ENCODE peak calls at places on chromosomes 11 and 22, in six cellular contexts. M is T-helper 9 cell, A is Peyer's patch, X is NCI-H1417, B is nephron progenitor cell, Y is choroid plexus epithelial cell. Z is an unnamed sample.

GRCh38 chr11:17629113-17629512 is 82.1 kb downstream of the OTOG start:
- DNase-seq in M (no peak), A (no peak), X (no peak), B (no peak), Y (no peak), Z (peak)

GRCh38 chr11:18986744-18987143 is 47.5 kb upstream of the MRGPRX1 start:
- DNase-seq in M (no peak), A (no peak), X (peak), B (no peak), Y (no peak), Z (no peak)

GRCh38 chr11:67671211-67671520 is 3.3 kb downstream of the ALDH3B2 start:
- DNase-seq in M (no peak), A (no peak), X (no peak), B (no peak), Y (no peak), Z (no peak)

GRCh38 chr22:37457093-37457893 is 28.9 kb downstream of the MFNG start:
- DNase-seq in M (peak), A (peak), X (peak), B (peak), Y (peak), Z (peak)

GRCh38 chr11:31813242-31813960 is 2.3 kb upstream of the PAX6 start:
- DNase-seq in M (no peak), A (no peak), X (no peak), B (no peak), Y (no peak), Z (no peak)

GRCh38 chr11:130383363-130384168 is 44.8 kb downstream of the ADAMTS8 start:
- DNase-seq in M (no peak), A (no peak), X (no peak), B (peak), Y (peak), Z (no peak)

GRCh38 chr11:34570584-34570983 is 50.3 kb upstream of the EHF start:
- DNase-seq in M (no peak), A (no peak), X (no peak), B (no peak), Y (peak), Z (peak)

GRCh38 chr11:5631969-5632635 is 7.3 kb downstream of the TRIM34 start:
- DNase-seq in M (no peak), A (no peak), X (no peak), B (no peak), Y (no peak), Z (no peak)

GRCh38 chr11:111748035-111748804 is 18.0 kb downstream of the PPP2R1B start:
- DNase-seq in M (no peak), A (no peak), X (no peak), B (no peak), Y (no peak), Z (no peak)

GRCh38 chr22:19065298-19065859 is 56.8 kb downstream of the DGCR2 start:
- DNase-seq in M (no peak), A (no peak), X (no peak), B (no peak), Y (no peak), Z (no peak)

GRCh38 chr22:37804886-37805857 is 2.6 kb upstream of the GCAT start:
- DNase-seq in M (peak), A (peak), X (peak), B (peak), Y (peak), Z (peak)

GRCh38 chr11:64206457-64207246 is at the start of gene FERMT3:
- DNase-seq in M (peak), A (peak), X (no peak), B (no peak), Y (no peak), Z (peak)

GRCh38 chr11:72483412-72484186 is 49.3 kb upstream of the CLPB start:
- DNase-seq in M (no peak), A (no peak), X (no peak), B (no peak), Y (peak), Z (no peak)

GRCh38 chr22:44112191-44112590 is 68.5 kb upstream of the PARVG start:
- DNase-seq in M (no peak), A (no peak), X (no peak), B (no peak), Y (no peak), Z (no peak)

GRCh38 chr22:37913233-37913721 is 7.2 kb downstream of the MICALL1 start:
- DNase-seq in M (no peak), A (no peak), X (no peak), B (no peak), Y (no peak), Z (no peak)

GRCh38 chr11:36249271-36249670 is 40.0 kb downstream of the COMMD9 start:
- DNase-seq in M (no peak), A (no peak), X (no peak), B (no peak), Y (peak), Z (no peak)

GRCh38 chr11:33703234-33703633 is 2.6 kb upstream of the C11orf91 start:
- DNase-seq in M (no peak), A (no peak), X (no peak), B (no peak), Y (no peak), Z (no peak)

GRCh38 chr11:41146326-41146725 is 313.1 kb downstream of the LRRC4C start:
- DNase-seq in M (no peak), A (no peak), X (no peak), B (no peak), Y (no peak), Z (no peak)

GRCh38 chr22:24592846-24593809 is at the start of gene LRRC75B:
- DNase-seq in M (no peak), A (peak), X (no peak), B (peak), Y (peak), Z (peak)

GRCh38 chr22:33051960-33052839 is 6.0 kb downstream of the SYN3 start:
- DNase-seq in M (no peak), A (no peak), X (no peak), B (no peak), Y (peak), Z (no peak)

GRCh38 chr11:43833657-43834073 is 47.0 kb upstream of the ALKBH3 start:
- DNase-seq in M (no peak), A (no peak), X (no peak), B (no peak), Y (peak), Z (peak)

GRCh38 chr11:21866781-21867180 is 326.1 kb upstream of the ANO5 start:
- DNase-seq in M (no peak), A (no peak), X (peak), B (no peak), Y (no peak), Z (no peak)

GRCh38 chr11:76590631-76590950 is 80.0 kb downstream of the LRRC32 start:
- DNase-seq in M (no peak), A (no peak), X (no peak), B (no peak), Y (no peak), Z (no peak)

GRCh38 chr22:21755855-21756284 is 20.3 kb upstream of the YPEL1 start:
- DNase-seq in M (no peak), A (no peak), X (no peak), B (no peak), Y (peak), Z (no peak)

GRCh38 chr11:7418061-7418460 is 67.2 kb upstream of the OLFML1 start:
- DNase-seq in M (no peak), A (no peak), X (no peak), B (no peak), Y (peak), Z (no peak)

GRCh38 chr22:50169181-50169759 is 1.3 kb upstream of the PANX2 start:
- DNase-seq in M (no peak), A (no peak), X (no peak), B (peak), Y (no peak), Z (no peak)

GRCh38 chr11:75768909-75769771 is 562 bp downstream of the DGAT2 start:
- DNase-seq in M (no peak), A (no peak), X (no peak), B (no peak), Y (no peak), Z (no peak)

GRCh38 chr11:31809857-31810778 is 1.0 kb downstream of the PAX6 start:
- DNase-seq in M (no peak), A (no peak), X (peak), B (peak), Y (peak), Z (no peak)

GRCh38 chr22:31753005-31753633 is 700 bp upstream of the DEPDC5 start:
- DNase-seq in M (no peak), A (peak), X (no peak), B (peak), Y (peak), Z (peak)

GRCh38 chr22:23137905-23138520 is 3.8 kb downstream of the RSPH14 start:
- DNase-seq in M (peak), A (peak), X (no peak), B (no peak), Y (peak), Z (no peak)

GRCh38 chr11:46455816-46456215 is 64.2 kb upstream of the CHRM4 start:
- DNase-seq in M (no peak), A (no peak), X (no peak), B (no peak), Y (no peak), Z (no peak)

GRCh38 chr22:20777420-20778177 is 3.7 kb downstream of the SERPIND1 start:
- DNase-seq in M (no peak), A (no peak), X (peak), B (no peak), Y (peak), Z (no peak)

GRCh38 chr22:20436309-20437252 is 1.0 kb downstream of the SCARF2 start:
- DNase-seq in M (no peak), A (no peak), X (no peak), B (peak), Y (peak), Z (no peak)

GRCh38 chr22:48301421-48301820 is 1526.3 kb downstream of the BRD1 start:
- DNase-seq in M (no peak), A (no peak), X (peak), B (no peak), Y (no peak), Z (no peak)

GRCh38 chr11:44463751-44464150 is 101.7 kb upstream of the CD82 start:
- DNase-seq in M (no peak), A (no peak), X (no peak), B (no peak), Y (no peak), Z (no peak)